ENCODE peak calls at places on chromosome 15, in six cellular contexts. D is cardiac fibroblast, I is psoas muscle, U is WTC11, O is hepatocyte, P is IMR-90. B is an unnamed sample.

GRCh38 chr15:90058308-90058707 is 44.0 kb downstream of the IDH2 start:
- DNase-seq in P (no peak), O (no peak), U (no peak), I (no peak), D (no peak), B (peak; percentile 50)

GRCh38 chr15:60083318-60083717 is 79.2 kb downstream of the FOXB1 start:
- DNase-seq in U (no peak), P (peak; percentile 1), I (no peak), D (peak; percentile 56), O (no peak), B (no peak)

GRCh38 chr15:59347915-59348314 is 24.8 kb downstream of the MYO1E start:
- DNase-seq in U (no peak), D (no peak), I (no peak), P (no peak), O (no peak), B (no peak)

GRCh38 chr15:67137319-67137718 is 71.9 kb downstream of the SMAD3 start:
- DNase-seq in D (no peak), P (no peak), O (no peak), I (no peak), U (no peak), B (no peak)

GRCh38 chr15:96343529-96344072 is 13.1 kb downstream of the NR2F2 start:
- DNase-seq in U (peak; percentile 25), O (no peak), I (no peak), D (peak; percentile 49), P (no peak), B (no peak)

GRCh38 chr15:94414921-94415320 is 183.6 kb downstream of the MCTP2 start:
- DNase-seq in U (no peak), P (no peak), O (no peak), D (no peak), I (no peak), B (no peak)

GRCh38 chr15:58491499-58492202 is 59.9 kb downstream of the LIPC start:
- DNase-seq in P (no peak), I (no peak), D (no peak), U (no peak), O (no peak), B (no peak)

GRCh38 chr15:61750271-61751084 is 309.8 kb downstream of the VPS13C start:
- DNase-seq in U (no peak), P (no peak), D (no peak), I (no peak), O (peak; percentile 29), B (no peak)

GRCh38 chr15:27853624-27854455 is 245.3 kb downstream of the OCA2 start:
- DNase-seq in O (no peak), U (no peak), D (no peak), P (no peak), I (no peak), B (no peak)

GRCh38 chr15:29935296-29936020 is 113.2 kb upstream of the TJP1 start:
- DNase-seq in O (no peak), I (no peak), U (peak; percentile 52), P (no peak), D (no peak), B (no peak)

GRCh38 chr15:72584006-72584405 is 70.5 kb upstream of the GOLGA6B start:
- DNase-seq in I (no peak), D (no peak), U (no peak), P (peak; percentile 25), O (no peak), B (no peak)

GRCh38 chr15:52609593-52609992 is 40.8 kb upstream of the ARPP19 start:
- DNase-seq in O (no peak), P (no peak), U (no peak), D (no peak), I (no peak), B (no peak)

GRCh38 chr15:74497584-74497983 is 36.6 kb upstream of the UBL7 start:
- DNase-seq in D (peak; percentile 46), U (no peak), P (no peak), O (no peak), I (no peak), B (no peak)

GRCh38 chr15:52392008-52392687 is 96.5 kb upstream of the MYO5C start:
- DNase-seq in D (peak; percentile 26), P (peak; percentile 45), U (peak; percentile 53), O (no peak), I (no peak), B (no peak)

GRCh38 chr15:94203321-94203720 is 28.0 kb upstream of the MCTP2 start:
- DNase-seq in I (no peak), O (no peak), P (no peak), D (no peak), U (no peak), B (no peak)

DNA sequence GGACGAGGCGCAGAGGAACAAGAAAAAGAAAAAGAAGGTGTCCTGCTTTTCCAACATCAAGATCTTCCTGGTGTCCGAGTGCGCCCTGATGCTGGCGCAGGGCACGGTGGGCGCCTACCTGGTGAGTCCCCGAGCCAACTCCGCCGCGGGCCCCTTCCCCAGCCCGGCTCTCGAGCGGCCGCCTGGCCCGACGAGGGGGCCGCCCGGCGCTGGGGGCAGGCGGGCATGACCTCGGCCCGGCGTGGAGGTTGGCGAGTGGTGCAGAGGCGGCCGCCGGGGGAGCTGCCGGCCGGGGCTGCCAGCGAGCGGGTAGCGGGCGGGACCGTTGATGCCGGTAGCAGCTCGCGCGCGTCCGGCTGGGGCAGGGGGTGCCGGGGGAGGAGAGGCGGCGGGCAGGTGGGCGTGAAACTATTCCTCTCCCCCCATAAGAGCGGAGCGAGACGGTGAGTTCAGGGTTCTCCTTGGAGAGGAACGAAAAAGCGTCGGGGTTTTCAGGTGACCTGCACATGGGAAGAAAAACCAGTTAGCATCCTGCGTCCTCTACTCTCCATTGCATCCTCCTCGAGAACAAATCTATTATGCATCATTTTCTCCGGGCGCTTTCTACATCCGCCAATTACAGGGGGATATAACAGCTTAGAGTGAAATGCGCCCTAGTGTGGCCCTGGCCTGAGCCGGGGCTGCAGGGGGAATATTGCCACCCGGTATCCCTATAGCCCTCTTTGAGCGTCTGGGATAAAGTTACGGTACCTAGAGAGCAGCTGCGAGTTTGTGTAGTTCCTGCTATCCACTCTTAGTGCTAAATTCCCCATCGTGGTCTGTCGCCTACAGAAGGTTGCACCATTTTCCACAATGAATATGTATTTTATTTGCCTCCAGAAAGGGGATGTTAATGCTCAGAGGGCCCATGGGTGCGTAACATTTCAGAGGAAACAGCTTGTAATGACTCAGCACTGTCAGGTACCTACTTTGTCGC is 748 bp downstream of the SLCO3A1 start:
- DNase-seq in I (peak; percentile 68), D (no peak), P (no peak), U (peak; percentile 53), O (peak; percentile 49), B (no peak)
- TF ChIP-seq CTCF in I (peak; percentile 31), D (no peak), P (peak; percentile 16), U (no peak), O (peak; percentile 16), B (no peak)

GRCh38 chr15:92968926-92969664 is 69.0 kb downstream of the CHD2 start:
- DNase-seq in D (no peak), P (no peak), U (no peak), O (no peak), I (no peak), B (no peak)
- TF ChIP-seq CTCF in D (peak; percentile 23), P (no peak), U (no peak), O (peak; percentile 7), I (no peak), B (no peak)

DNA sequence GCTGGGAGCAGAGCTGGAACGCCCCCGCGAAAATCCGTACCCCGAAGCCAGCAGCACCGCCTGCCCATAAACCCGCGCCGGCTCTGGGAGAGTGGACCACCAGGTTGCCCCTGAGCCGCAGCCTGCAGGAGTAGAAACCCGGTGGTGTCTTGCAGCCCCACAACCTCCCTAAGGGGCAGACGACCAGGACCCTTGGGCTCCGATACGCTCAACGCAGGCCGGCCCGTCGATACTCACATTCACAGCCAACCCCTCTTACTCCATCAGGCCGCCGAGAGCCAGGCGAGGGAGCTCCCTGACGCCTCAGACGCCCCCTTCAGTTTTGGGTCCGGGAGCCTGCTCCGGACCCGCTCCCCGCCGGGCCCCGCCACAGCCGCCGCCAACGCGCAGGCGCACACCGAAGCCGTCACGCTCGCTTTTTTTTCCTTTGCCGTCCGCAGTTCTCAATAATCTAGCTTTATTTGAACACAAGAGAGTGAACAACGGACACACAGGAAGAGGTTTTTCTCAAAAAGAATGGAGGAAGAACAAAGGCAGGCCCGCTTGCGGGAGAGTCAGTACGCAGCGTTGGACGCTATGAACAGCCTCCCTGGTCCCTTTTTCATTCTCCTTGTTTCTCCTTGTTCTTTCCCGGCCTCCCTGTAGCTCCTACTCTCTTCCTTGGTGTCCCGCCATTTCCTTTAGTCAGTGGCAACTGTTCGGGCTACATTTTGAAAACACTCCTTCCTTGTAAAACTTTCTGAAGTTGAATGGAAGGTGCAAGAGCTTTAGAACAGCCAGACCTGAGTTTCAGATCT is at the start of gene ZNF106:
- DNase-seq in O (peak; percentile 94), D (peak; percentile 93), P (peak; percentile 92), U (peak; percentile 90), I (peak; percentile 87), B (peak; percentile 94)
- TF ChIP-seq CTCF in O (no peak), D (no peak), P (peak; percentile 20), U (no peak), I (no peak), B (no peak)

GRCh38 chr15:70181626-70182255 is 84.0 kb upstream of the TLE3 start:
- DNase-seq in U (no peak), I (no peak), P (no peak), D (no peak), O (no peak), B (no peak)

GRCh38 chr15:70180186-70180875 is 82.6 kb upstream of the TLE3 start:
- DNase-seq in U (no peak), D (no peak), O (no peak), P (no peak), I (no peak), B (no peak)

GRCh38 chr15:70186152-70186551 is 88.4 kb upstream of the TLE3 start:
- DNase-seq in O (no peak), P (no peak), D (peak; percentile 18), I (no peak), U (no peak), B (no peak)

GRCh38 chr15:70185251-70185711 is 87.6 kb upstream of the TLE3 start:
- DNase-seq in I (no peak), U (no peak), O (no peak), P (no peak), D (no peak), B (no peak)

GRCh38 chr15:70182858-70183695 is 85.4 kb upstream of the TLE3 start:
- DNase-seq in I (no peak), P (no peak), D (no peak), U (peak; percentile 38), O (no peak), B (no peak)
- TF ChIP-seq CTCF in I (no peak), P (no peak), D (no peak), U (no peak), O (no peak), B (no peak)